ENCODE peak calls at places on chromosomes 7 and 10, in seven cellular contexts. X is K562, N is upper lobe of left lung, I is HCT116, R is transverse colon, V is breast epithelium, D is prostate gland. S is an unnamed sample.

GRCh38 chr10:61836888-61837747 is 64.4 kb upstream of the ARID5B start:
- DNase-seq in X (no peak), V (no peak), I (peak), R (no peak), D (no peak), N (no peak), S (no peak)

GRCh38 chr7:106987777-106988176 is 56.7 kb upstream of the PRKAR2B start:
- DNase-seq in D (no peak), I (no peak), V (no peak), N (no peak), R (no peak), X (no peak), S (no peak)

GRCh38 chr10:323651-324293 is 188.5 kb downstream of the ZMYND11 start:
- DNase-seq in D (no peak), I (peak), R (peak), X (peak), V (no peak), N (peak), S (peak)

GRCh38 chr10:110225441-110225755 is 18.0 kb downstream of the MXI1 start:
- DNase-seq in N (no peak), R (no peak), I (no peak), V (no peak), X (no peak), D (no peak), S (no peak)

GRCh38 chr10:14003517-14003916 is 327.2 kb downstream of the FRMD4A start:
- DNase-seq in N (no peak), R (no peak), V (no peak), D (no peak), X (no peak), I (no peak), S (no peak)

GRCh38 chr10:60238408-60239100 is 151.1 kb downstream of the ANK3 start:
- DNase-seq in X (peak), R (no peak), I (peak), V (no peak), D (peak), N (no peak), S (no peak)

GRCh38 chr10:97570789-97571536 is 1.6 kb upstream of the ANKRD2 start:
- DNase-seq in I (no peak), N (no peak), R (no peak), D (no peak), X (no peak), V (no peak), S (no peak)

GRCh38 chr10:15863733-15864132 is 3.4 kb upstream of the MINDY3 start:
- DNase-seq in D (no peak), I (no peak), V (no peak), N (no peak), R (no peak), X (no peak), S (no peak)

GRCh38 chr10:51706225-51706624 is 6.8 kb upstream of the CSTF2T start:
- DNase-seq in X (no peak), D (no peak), R (peak), N (no peak), V (no peak), I (no peak), S (no peak)

GRCh38 chr7:150945853-150946825 is 32.0 kb downstream of the KCNH2 start:
- DNase-seq in I (no peak), V (peak), N (peak), R (peak), X (no peak), D (no peak), S (no peak)

GRCh38 chr7:92517626-92518025 is 10.7 kb downstream of the PEX1 start:
- DNase-seq in N (no peak), R (no peak), I (no peak), D (no peak), V (no peak), X (no peak), S (no peak)

GRCh38 chr10:5959116-5959515 is 18.2 kb downstream of the IL15RA start:
- DNase-seq in V (no peak), D (no peak), X (no peak), I (no peak), N (peak), R (no peak), S (no peak)

DNA sequence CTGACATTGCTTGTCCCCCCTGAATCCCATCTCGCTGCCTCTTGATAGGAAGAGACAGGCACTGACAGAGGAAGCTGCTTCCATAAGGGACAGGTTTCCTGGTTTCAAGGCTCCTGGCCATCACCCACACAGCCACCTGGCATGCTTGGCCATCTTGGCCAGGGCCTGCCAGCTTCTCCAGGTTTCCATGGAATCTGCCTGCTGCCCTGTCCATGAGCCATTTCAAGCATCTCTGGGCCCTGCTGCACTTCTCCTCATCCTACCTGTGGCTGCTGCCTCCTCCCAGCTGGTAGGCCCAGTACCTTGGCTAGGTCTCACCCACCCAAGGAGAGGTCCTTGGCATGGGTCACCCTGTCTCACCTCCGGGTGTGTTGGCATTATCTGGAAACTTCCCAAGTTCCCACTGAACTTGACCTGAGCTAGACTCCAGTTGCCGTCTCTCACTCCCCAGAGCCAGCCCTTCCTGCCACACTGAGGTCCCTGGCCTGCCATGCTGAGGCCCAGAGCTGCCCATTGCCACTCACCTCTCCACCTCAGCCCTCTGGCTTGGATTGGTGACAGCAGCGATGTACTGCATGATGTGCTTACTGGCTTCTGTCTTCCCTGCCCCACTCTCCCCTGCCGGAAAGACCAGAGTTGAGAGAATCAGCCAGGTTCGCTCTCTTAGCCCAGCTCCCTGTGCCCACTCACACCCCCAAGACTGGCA is 2.6 kb downstream of the MYO1G start:
- DNase-seq in R (no peak), V (no peak), D (no peak), N (no peak), I (no peak), X (no peak), S (no peak)
- H3K27ac ChIP-seq in R (no peak), V (no peak), D (no peak), N (peak), I (no peak), X (no peak), S (no peak)

DNA sequence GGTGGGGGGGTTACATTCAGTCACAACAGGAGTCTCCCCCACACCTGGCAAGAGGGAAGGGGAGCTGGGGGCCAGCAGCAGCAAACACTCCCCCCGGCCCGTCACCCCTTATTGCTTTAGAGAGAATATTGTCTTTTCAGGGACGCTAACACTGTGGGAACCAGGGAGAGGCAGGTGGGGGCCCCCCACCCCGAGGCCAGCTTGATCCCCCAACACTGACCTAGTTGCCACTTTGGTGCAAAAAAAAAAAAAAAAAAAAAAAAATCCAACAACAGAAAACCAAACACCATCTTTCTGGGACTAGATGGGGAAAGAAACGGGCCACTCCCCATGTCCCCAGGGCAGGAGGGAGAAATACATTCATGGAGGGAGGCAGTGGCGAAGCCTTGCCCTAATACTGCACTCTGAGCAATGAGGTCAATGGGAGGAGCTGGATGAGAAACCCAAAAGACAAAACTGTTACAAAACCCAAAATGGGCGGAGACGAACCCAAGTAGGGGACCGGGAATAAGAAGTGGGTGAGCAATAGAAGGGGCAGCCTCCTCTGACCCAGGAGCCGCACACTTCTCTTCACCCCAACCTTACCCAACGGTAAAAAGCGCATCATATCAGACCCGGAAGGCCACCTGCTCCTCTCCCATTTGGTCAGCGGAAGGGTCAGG is 6.5 kb downstream of the GNB2 start:
- DNase-seq in D (no peak), R (peak), V (no peak), X (peak), I (no peak), N (no peak), S (no peak)
- TF ChIP-seq POLR2AphosphoS5 in D (no peak), R (no peak), V (peak), X (peak), I (no peak), N (no peak), S (peak)

DNA sequence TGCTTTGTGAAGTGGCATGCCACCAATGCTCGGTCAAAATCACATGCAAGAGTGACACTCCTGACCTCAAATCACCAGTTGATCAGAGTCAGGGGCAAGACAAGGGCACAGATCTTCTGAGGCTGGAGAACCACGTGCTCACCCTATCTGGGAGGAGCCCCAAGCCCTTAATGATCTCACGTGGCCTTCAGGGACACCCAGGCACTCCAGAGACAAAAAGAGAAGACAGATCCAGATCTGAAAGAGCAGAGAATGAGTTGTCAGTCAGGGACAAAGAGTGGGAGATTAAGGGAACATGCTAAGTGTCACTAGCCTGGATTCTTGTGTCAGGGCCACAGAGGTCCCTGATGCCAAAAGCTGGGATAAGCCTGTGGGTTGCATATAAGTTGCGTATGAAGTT is 134.3 kb downstream of the PLXNA4 start:
- DNase-seq in X (no peak), N (no peak), I (no peak), R (no peak), D (no peak), V (no peak), S (no peak)
- H3K27ac ChIP-seq in X (no peak), N (no peak), I (no peak), R (no peak), D (no peak), V (no peak), S (no peak)

GRCh38 chr7:43834463-43835251 is 34.7 kb downstream of the MRPS24 start:
- DNase-seq in N (no peak), I (no peak), R (no peak), X (peak), D (no peak), V (no peak), S (no peak)
- TF ChIP-seq POLR2AphosphoS5 in N (no peak), I (no peak), R (no peak), X (no peak), D (no peak), V (no peak), S (no peak)

DNA sequence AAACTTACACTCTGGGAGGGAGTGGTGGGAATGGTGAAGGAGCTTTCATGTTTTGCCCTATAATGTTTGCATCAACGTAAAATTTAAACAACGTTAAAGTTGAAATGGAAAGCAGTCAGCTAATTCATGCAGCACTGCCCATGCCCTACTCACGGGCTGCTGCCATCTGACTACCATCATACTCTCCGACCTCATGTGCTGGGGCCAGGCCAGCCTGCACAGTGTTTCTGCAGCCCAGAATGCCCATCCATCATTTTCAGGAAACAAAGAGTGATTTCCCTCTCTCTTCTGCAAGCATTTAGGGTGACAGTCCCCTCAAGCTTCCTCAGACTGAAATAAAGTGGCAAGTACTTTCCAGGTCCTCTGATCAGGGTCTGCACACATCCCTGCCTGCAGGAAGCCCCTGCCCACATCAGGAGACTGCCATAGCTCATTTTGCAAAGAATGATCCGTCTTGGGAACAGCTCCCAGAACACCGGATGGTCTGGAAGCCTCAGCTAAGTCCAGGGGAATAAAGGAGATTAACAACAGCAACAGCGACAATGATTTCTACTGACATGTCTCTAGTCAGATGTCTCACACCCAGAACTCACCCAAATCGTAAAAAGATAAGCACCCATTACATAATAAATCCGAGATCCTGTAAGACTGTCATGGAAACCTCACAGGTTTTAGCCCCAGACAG is 40.3 kb downstream of the ARHGAP22 start:
- DNase-seq in N (no peak), V (no peak), I (no peak), R (no peak), X (no peak), D (no peak), S (no peak)
- H3K27ac ChIP-seq in N (no peak), V (no peak), I (no peak), R (no peak), X (no peak), D (no peak), S (no peak)

GRCh38 chr10:90935581-90936292 is 14.8 kb upstream of the ANKRD1 start:
- DNase-seq in I (no peak), X (no peak), R (no peak), V (no peak), N (no peak), D (no peak), S (no peak)
- TF ChIP-seq POLR2AphosphoS5 in I (no peak), X (no peak), R (no peak), V (no peak), N (no peak), D (no peak), S (no peak)

GRCh38 chr10:124715479-124715878 is 28.7 kb downstream of the FAM53B start:
- DNase-seq in R (no peak), D (no peak), X (no peak), V (no peak), I (no peak), N (no peak), S (no peak)

GRCh38 chr10:124721295-124722052 is 22.7 kb downstream of the FAM53B start:
- DNase-seq in N (peak), X (no peak), V (no peak), I (no peak), R (peak), D (peak), S (no peak)

GRCh38 chr10:124717358-124717757 is 26.8 kb downstream of the FAM53B start:
- DNase-seq in D (no peak), N (no peak), V (no peak), X (no peak), R (no peak), I (no peak), S (no peak)

GRCh38 chr10:124719213-124719851 is 24.8 kb downstream of the FAM53B start:
- DNase-seq in D (peak), X (peak), V (peak), I (no peak), R (peak), N (peak), S (no peak)

DNA sequence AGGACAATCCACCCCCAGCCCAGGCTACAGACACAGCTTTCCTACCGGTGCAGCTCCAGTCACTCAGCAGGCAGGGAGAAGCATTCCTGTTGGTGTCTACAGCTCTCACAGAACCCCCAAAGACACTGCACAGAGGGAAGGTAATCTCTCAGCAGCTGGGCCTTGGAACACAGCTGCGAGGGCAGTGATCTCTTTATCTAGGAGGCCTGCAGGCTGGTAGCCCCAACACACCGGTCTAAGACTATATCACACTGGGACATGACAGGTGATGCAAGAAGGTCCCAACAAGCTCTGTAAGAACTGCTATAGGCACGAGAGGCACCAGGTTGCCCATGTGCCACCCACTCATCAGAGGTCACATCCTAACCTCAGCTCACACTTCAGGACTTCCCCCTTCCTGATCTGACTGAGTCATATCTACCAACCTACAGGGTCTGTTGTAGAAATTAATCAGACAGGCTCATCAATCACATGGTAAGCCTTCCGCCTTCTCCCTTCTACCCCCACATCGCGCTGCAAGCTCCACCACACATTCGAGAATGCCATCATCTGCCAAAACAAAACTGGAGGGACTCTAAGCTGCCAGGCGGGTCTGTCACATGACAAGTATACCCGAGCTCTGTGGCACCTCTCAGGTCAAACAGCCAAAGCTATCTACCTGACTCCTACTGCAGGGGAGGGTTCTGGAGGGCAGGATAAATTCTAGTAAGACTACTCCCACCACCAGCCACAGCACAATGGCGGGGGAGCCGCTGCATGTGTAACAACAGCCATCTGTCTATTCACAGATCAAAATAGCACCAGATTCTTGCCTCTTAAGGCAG is 26.1 kb downstream of the FAM53B start:
- DNase-seq in X (peak), N (peak), R (no peak), V (no peak), D (no peak), I (no peak), S (no peak)
- H3K27ac ChIP-seq in X (peak), N (peak), R (peak), V (peak), D (no peak), I (no peak), S (peak)